ENCODE peak calls at places on chromosomes 2 and 18, in four cellular contexts. O is IMR-90, F is H9, K is H1. T is an unnamed sample.

GRCh38 chr2:120758181-120759048 is 22.7 kb downstream of the GLI2 start:
- DNase-seq in O (peak; percentile 92), F (peak; percentile 49), K (no peak), T (peak; percentile 59)

GRCh38 chr2:223970343-223971128 is 13.3 kb downstream of the MRPL44 start:
- DNase-seq in O (peak; percentile 67), F (no peak), K (peak; percentile 74), T (peak; percentile 66)

GRCh38 chr2:45992746-45993475 is 304.3 kb upstream of the EPAS1 start:
- DNase-seq in O (no peak), F (no peak), K (peak; percentile 47), T (no peak)

GRCh38 chr2:26086155-26086634 is 52.3 kb downstream of the RAB10 start:
- DNase-seq in O (peak; percentile 84), F (no peak), K (no peak), T (no peak)

GRCh38 chr2:72033636-72034035 is 114.0 kb downstream of the CYP26B1 start:
- DNase-seq in O (no peak), F (no peak), K (no peak), T (no peak)

GRCh38 chr2:130349174-130349573 is 6.5 kb downstream of the IMP4 start:
- DNase-seq in O (no peak), F (no peak), K (no peak), T (no peak)

GRCh38 chr2:231050018-231050901 is 6.4 kb upstream of the PSMD1 start:
- DNase-seq in O (no peak), F (no peak), K (no peak), T (no peak)

GRCh38 chr2:188675391-188676011 is 298.7 kb upstream of the COL3A1 start:
- DNase-seq in O (peak; percentile 72), F (no peak), K (no peak), T (peak; percentile 50)

GRCh38 chr18:61992923-61993322 is 100.1 kb upstream of the RNF152 start:
- DNase-seq in O (peak; percentile 72), F (no peak), K (no peak), T (no peak)

GRCh38 chr2:162069200-162069910 is 4.7 kb downstream of the DPP4 start:
- DNase-seq in O (peak; percentile 21), F (no peak), K (no peak), T (no peak)

GRCh38 chr2:4091013-4091412 is 387.6 kb downstream of the DCDC2C start:
- DNase-seq in O (no peak), F (no peak), K (no peak), T (no peak)
- H2BK5ac ChIP-seq in O (no peak overlapping the region), F (no peak overlapping the region), K (no peak overlapping the region), T (no peak overlapping the region)

GRCh38 chr18:8788503-8789429 is 83.4 kb downstream of the MTCL1 start:
- DNase-seq in O (peak; percentile 49), F (no peak), K (no peak), T (no peak)

GRCh38 chr18:8792688-8793316 is 87.4 kb downstream of the MTCL1 start:
- DNase-seq in O (no peak), F (no peak), K (no peak), T (no peak)

GRCh38 chr18:8793445-8794132 is 88.2 kb downstream of the MTCL1 start:
- DNase-seq in O (no peak), F (no peak), K (no peak), T (no peak)

GRCh38 chr18:8794133-8794986 is 89.0 kb downstream of the MTCL1 start:
- DNase-seq in O (peak; percentile 89), F (no peak), K (no peak), T (peak; percentile 49)

GRCh38 chr18:8791171-8791651 is 85.9 kb downstream of the MTCL1 start:
- DNase-seq in O (peak; percentile 59), F (no peak), K (no peak), T (peak; percentile 79)
- H3K56ac ChIP-seq in O (no peak overlapping the region), F (no peak overlapping the region), K (no peak overlapping the region), T (peak overlapping the region; percentile 57)

DNA sequence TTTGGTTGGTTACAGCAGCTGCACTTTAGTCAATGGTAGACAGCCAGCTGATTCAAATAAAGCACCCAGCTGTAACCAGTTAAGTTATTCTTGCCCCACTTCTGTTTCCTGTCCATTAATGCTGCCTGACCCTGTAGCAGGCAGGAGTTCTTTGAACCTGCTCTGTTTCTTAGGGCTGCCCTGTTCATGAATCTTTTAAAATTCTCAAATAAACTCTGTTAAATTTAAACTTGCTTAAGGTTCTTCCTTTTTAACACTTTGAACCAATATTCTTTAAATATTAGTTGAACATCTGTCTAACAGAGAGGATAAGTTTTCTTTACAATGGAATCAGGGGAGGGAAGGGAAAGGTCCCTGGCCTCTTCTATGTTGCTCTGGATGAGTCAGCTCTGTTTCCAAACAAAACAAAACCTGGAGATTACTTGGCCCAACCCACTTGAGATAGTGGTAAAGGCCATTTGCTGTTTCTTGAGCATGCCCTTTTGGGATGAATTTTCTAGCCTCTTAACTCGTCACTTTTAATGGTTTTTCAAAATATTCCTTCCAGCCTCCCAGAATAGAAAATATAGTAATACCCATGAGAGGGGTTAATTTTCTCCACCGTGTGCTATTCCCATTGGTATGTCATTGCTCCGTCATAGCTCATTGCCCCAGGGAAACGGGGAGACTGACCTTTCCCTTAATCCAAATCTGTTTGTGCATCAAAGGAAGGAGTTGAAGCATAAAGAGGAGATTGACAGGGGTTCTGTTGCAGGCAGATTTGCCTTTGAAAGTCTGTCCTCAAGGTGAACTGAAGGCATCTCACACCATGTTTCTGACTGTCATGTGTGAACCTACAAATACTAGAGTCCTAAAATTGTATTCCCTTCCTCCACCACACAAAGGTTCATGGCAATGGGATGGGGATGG is 112.2 kb upstream of the FHL2 start:
- DNase-seq in O (peak; percentile 50), F (no peak), K (no peak), T (peak; percentile 74)
- H2BK120ac ChIP-seq in O (no peak overlapping the region), F (no peak overlapping the region), K (no peak overlapping the region), T (no peak overlapping the region)

GRCh38 chr2:234945339-234945895 is 6.4 kb upstream of the SH3BP4 start:
- DNase-seq in O (no peak), F (no peak), K (no peak), T (no peak)

GRCh38 chr2:234950730-234951385 is 959 bp upstream of the SH3BP4 start:
- DNase-seq in O (peak; percentile 64), F (no peak), K (no peak), T (peak; percentile 70)

GRCh38 chr2:234950435-234950729 is 1.4 kb upstream of the SH3BP4 start:
- DNase-seq in O (no peak), F (no peak), K (no peak), T (no peak)

GRCh38 chr2:234949762-234950434 is 1.9 kb upstream of the SH3BP4 start:
- DNase-seq in O (peak; percentile 100), F (no peak), K (no peak), T (no peak)

GRCh38 chr2:234947556-234947955 is 4.3 kb upstream of the SH3BP4 start:
- DNase-seq in O (no peak), F (no peak), K (no peak), T (no peak)
- H2BK5ac ChIP-seq in O (peak overlapping the region; percentile 22), F (no peak overlapping the region), K (no peak overlapping the region), T (no peak overlapping the region)

DNA sequence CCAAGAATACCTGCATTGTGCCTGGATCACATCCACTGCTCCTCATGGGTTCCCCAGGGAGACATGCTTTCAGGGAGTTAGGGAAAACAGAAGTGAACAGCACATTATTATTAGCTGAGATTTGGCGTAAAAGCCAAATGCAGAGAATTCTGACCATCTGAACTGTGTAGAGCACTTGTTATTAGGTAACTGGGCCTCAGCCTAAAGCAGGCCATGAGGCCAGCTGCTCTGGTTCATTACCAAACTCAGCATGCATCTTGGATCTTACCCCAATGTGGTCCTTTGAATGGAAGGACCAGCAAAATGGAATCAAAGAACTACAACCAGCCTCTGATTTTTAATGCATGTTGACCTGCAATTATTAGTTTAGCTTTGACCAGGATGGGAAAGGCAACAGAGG is 322.3 kb downstream of the KCNS3 start:
- DNase-seq in O (no peak), F (no peak), K (no peak), T (no peak)
- H3K56ac ChIP-seq in O (no peak overlapping the region), F (no peak overlapping the region), K (no peak overlapping the region), T (no peak overlapping the region)

GRCh38 chr18:54254265-54254758 is 15.0 kb upstream of the POLI start:
- DNase-seq in O (peak; percentile 20), F (no peak), K (no peak), T (no peak)
- H2BK120ac ChIP-seq in O (no peak overlapping the region), F (no peak overlapping the region), K (no peak overlapping the region), T (no peak overlapping the region)

DNA sequence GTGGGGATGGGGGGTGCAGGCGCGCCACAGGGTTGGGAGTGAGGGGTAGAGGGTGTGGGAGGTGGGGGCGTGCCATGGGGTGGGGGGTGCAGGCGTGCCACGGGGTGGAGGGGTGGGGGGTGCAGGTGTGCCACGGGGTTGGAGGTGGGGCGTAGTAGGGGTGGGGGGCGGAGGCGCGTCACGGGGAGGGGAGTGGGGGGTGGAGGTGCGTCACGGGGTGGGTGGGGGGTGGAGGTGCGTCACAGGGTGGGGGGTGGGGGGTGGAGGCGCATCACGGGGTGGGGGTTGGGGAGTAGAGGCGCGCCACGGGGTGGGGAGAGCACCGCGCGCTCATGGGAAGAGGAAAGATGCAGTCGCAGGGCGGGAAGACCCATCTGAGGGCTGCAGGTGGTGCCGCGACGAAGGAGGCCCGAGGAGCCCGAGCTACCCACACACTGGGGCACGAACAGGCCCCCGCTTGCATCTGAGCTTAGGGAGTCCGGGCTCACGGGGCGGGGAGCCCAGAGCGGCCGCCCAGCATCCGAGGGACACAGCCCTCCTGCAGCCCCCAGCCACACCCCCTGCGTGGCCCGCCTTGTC is 37.5 kb downstream of the SNED1 start:
- DNase-seq in O (no peak), F (peak; percentile 51), K (no peak), T (no peak)
- H2BK5ac ChIP-seq in O (no peak overlapping the region), F (no peak overlapping the region), K (no peak overlapping the region), T (no peak overlapping the region)

DNA sequence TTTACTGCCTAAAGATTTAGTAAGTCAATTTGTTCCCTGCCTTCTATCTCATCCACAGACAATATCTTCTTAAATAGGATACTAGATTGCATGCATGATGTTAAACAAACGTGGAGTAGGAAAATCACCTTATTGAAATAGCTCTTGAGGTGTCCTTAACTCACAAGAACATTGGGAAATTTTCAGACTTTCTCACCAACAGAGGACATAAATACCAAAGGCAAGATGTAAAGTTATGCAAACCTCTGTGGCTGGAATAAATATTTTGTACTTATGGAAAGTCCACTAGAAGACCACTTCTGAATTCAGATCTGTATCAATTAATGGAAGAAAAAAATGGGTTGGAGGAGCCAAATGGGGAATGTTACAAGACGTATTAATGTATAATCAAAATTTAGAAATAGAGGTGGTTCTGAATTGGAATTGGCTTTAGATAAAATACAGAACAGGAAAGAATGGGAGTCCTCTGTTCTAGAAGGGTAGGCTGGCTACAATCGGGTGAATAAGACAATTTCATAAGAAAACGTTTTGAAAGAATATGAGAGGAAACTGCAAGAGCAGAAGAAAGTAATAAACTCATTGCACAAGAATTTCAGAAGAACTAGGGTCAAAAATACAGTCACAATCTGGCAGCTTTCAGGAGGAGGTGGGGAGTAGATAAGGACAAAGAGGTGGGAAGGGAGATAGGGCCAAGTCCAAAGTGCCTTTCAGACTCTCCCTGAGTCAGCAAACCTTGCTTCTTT is 69.3 kb upstream of the FN1 start:
- DNase-seq in O (peak; percentile 89), F (no peak), K (no peak), T (peak; percentile 47)
- H3K56ac ChIP-seq in O (no peak overlapping the region), F (no peak overlapping the region), K (no peak overlapping the region), T (no peak overlapping the region)

DNA sequence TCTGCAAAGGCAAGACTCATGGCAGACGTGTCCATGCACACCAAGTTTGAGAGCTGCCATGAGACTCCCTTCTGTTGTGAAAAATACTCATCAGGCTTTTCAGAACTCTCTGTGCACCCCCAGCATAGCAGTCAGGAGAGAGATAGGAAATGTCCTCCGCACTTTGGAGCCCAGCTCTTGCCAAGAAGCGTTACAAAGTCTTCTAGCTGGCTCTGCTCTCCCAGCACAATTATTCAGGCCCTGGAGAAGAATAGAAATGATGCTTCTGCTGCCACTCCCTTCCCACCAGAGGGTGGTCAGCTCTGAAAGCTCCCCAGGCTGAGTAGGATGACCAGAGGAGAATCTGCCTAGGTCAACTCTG is 594.4 kb upstream of the ID2 start:
- DNase-seq in O (no peak), F (no peak), K (no peak), T (no peak)
- H2BK120ac ChIP-seq in O (peak overlapping the region; percentile 80), F (no peak overlapping the region), K (no peak overlapping the region), T (no peak overlapping the region)